ENCODE peak calls at places on chromosomes 4 and X, in nine cellular contexts. N, I, C, W, A, F, B, H and T are unnamed samples. For H3K4me1 and H3K27me3, the result is how much of the 10 kb centered on the place peaks cover.

GRCh38 chrX:16022580-16023170 is 100.7 kb upstream of the GRPR start:
- DNase-seq in N (no peak), I (no peak), C (no peak), W (no peak), A (no peak), F (no peak), B (no peak), H (peak), T (no peak)

GRCh38 chr4:156584100-156584499 is 387.5 kb downstream of the PDGFC start:
- DNase-seq in N (no peak), I (no peak), C (no peak), W (no peak), A (no peak), F (no peak), B (no peak), H (peak), T (no peak)

GRCh38 chr4:3436048-3436797 is 5.5 kb upstream of the HGFAC start:
- DNase-seq in N (no peak), I (no peak), C (no peak), W (no peak), A (no peak), F (no peak), B (no peak), H (no peak), T (no peak)

GRCh38 chr4:1855334-1856070 is 454 bp downstream of the LETM1 start:
- DNase-seq in N (no peak), I (peak), C (peak), W (no peak), A (peak), F (no peak), B (peak), H (no peak), T (no peak)

GRCh38 chr4:140720387-140721087 is 35.6 kb downstream of the TBC1D9 start:
- DNase-seq in N (no peak), I (no peak), C (no peak), W (no peak), A (no peak), F (no peak), B (no peak), H (no peak), T (no peak)

GRCh38 chr4:27807207-27807606 is 946.6 kb downstream of the STIM2 start:
- DNase-seq in N (no peak), I (no peak), C (no peak), W (no peak), A (no peak), F (no peak), B (no peak), H (peak), T (no peak)

GRCh38 chrX:150765782-150766350 is 72.7 kb downstream of the MTMR1 start:
- DNase-seq in N (peak), I (no peak), C (no peak), W (no peak), A (no peak), F (no peak), B (no peak), H (peak), T (no peak)

GRCh38 chr4:177001271-177002175 is 208.8 kb upstream of the VEGFC start:
- DNase-seq in N (no peak), I (no peak), C (no peak), W (no peak), A (no peak), F (no peak), B (no peak), H (peak), T (peak)

GRCh38 chr4:48315728-48316630 is 25.4 kb upstream of the SLAIN2 start:
- DNase-seq in N (peak), I (no peak), C (no peak), W (no peak), A (no peak), F (peak), B (no peak), H (peak), T (peak)

GRCh38 chr4:176340871-176341685 is 21.3 kb downstream of the SPCS3 start:
- DNase-seq in N (peak), I (no peak), C (no peak), W (no peak), A (no peak), F (peak), B (no peak), H (peak), T (peak)

GRCh38 chr4:123516576-123516975 is 120.0 kb downstream of the SPRY1 start:
- DNase-seq in N (no peak), I (no peak), C (no peak), W (no peak), A (no peak), F (no peak), B (no peak), H (no peak), T (no peak)

GRCh38 chr4:123505457-123506310 is 109.1 kb downstream of the SPRY1 start:
- DNase-seq in N (peak), I (peak), C (peak), W (peak), A (peak), F (peak), B (peak), H (peak), T (peak)

GRCh38 chr4:123505077-123505456 is 108.5 kb downstream of the SPRY1 start:
- DNase-seq in N (peak), I (no peak), C (no peak), W (no peak), A (no peak), F (no peak), B (no peak), H (peak), T (no peak)

GRCh38 chr4:123506311-123506685 is 109.7 kb downstream of the SPRY1 start:
- DNase-seq in N (peak), I (no peak), C (no peak), W (no peak), A (no peak), F (no peak), B (no peak), H (no peak), T (no peak)

DNA sequence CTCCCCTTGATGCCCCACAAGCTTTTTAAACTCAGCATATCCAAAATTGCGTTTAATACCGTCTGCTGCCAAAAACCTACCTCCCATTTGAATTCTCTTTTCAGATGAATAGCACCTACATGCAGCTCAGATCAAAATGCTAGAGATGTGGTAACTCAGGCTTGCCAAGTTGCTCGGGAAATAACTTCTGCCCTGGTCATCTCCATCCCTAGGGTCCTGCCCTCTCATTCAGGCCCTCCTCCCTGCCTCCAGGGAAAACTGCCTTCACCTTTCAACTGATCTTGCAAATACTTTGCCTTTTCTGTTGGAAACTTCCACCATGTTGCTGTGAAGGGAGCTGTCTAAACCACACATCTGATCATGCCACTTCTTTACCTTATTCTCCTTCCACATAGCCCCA is 114.1 kb downstream of the SPRY1 start:
- DNase-seq in N (no peak), I (no peak), C (no peak), W (no peak), A (no peak), F (no peak), B (no peak), H (no peak), T (no peak)
- H3K4me1 ChIP-seq in N (under half), I (under half), C (under half), W (under half), A (under half), F (under half), B (under half), H (under half), T (under half)

DNA sequence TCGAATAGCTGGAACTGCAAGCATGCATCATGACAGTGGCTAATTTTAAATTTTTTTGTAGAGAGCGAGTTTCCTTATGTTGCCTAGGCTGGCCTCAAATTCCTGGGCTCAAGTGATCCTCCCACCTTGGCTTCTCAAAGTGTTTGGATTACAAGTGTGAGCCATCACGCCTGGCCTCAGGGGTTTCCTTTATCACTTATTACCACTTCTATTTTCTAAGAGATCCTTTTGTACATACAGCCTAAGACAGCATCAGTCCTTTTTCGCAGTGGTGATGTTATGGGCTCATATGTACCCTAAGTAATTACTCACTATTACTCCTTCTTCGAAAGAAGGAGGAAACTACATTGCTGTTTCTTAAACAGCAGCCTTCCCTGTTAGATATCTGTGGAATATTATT is 54.1 kb upstream of the CDKN2AIP start:
- DNase-seq in N (no peak), I (no peak), C (no peak), W (no peak), A (no peak), F (no peak), B (no peak), H (no peak), T (no peak)
- H3K27me3 ChIP-seq in N (under half), I (under half), C (under half), W (under half), A (half or more), F (under half), B (under half), H (under half), T (under half)

GRCh38 chr4:41750158-41750623 is 1.7 kb upstream of the PHOX2B start:
- DNase-seq in N (peak), I (no peak), C (no peak), W (no peak), A (no peak), F (peak), B (no peak), H (no peak), T (no peak)
- H3K4me1 ChIP-seq in N (under half), I (under half), C (under half), W (under half), A (under half), F (under half), B (under half), H (under half), T (under half)

GRCh38 chrX:111322231-111322855 is 52.1 kb upstream of the CAPN6 start:
- DNase-seq in N (peak), I (no peak), C (no peak), W (no peak), A (no peak), F (no peak), B (no peak), H (no peak), T (no peak)

GRCh38 chrX:111319451-111319850 is 49.2 kb upstream of the CAPN6 start:
- DNase-seq in N (peak), I (no peak), C (no peak), W (no peak), A (no peak), F (no peak), B (no peak), H (no peak), T (no peak)

GRCh38 chrX:111318901-111319300 is 48.6 kb upstream of the CAPN6 start:
- DNase-seq in N (no peak), I (no peak), C (no peak), W (no peak), A (no peak), F (no peak), B (no peak), H (no peak), T (no peak)
- H3K27me3 ChIP-seq in N (under half), I (under half), C (under half), W (under half), A (under half), F (under half), B (under half), H (under half), T (under half)

GRCh38 chr4:40289366-40290188 is 45.6 kb upstream of the CHRNA9 start:
- DNase-seq in N (no peak), I (no peak), C (no peak), W (no peak), A (no peak), F (no peak), B (peak), H (peak), T (no peak)

GRCh38 chr4:40295572-40295971 is 39.6 kb upstream of the CHRNA9 start:
- DNase-seq in N (no peak), I (no peak), C (no peak), W (no peak), A (no peak), F (no peak), B (no peak), H (no peak), T (no peak)

GRCh38 chr4:40288547-40288946 is 46.6 kb upstream of the CHRNA9 start:
- DNase-seq in N (no peak), I (no peak), C (no peak), W (no peak), A (no peak), F (no peak), B (peak), H (no peak), T (no peak)

GRCh38 chr4:40294339-40294738 is 40.8 kb upstream of the CHRNA9 start:
- DNase-seq in N (no peak), I (no peak), C (no peak), W (no peak), A (no peak), F (no peak), B (peak), H (no peak), T (no peak)

DNA sequence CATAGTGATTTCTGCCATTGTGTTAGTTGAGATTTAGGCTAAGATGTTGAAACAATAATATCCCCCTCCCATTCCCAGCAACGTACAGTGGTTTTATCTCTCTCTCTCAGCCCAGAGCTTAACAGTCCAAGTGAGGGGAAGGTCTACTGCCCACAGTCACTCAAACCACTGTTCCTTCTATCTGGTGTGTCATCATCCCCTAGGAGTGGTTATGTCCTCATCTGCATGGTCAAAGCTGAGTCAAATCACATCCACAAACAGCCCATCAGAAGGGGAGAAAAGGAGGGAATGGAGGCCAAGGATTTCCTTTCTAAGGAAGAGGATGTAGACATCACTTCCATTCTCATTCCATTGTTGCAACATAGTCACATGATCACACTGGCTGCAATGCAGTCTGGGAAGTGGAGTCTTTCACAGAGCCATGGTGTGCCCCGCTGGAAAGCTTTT is 42.8 kb upstream of the CHRNA9 start:
- DNase-seq in N (peak), I (no peak), C (no peak), W (no peak), A (no peak), F (no peak), B (no peak), H (peak), T (no peak)
- H3K4me1 ChIP-seq in N (under half), I (under half), C (under half), W (under half), A (under half), F (under half), B (under half), H (under half), T (under half)